ENCODE peak calls at places on chromosomes 16 and 17, in four cellular contexts. I is NCI-H1092 treated with DMSO at 0.1 percent for 48 hours; Q is PC-3; K is CD4-positive, alpha-beta memory T cell. G is an unnamed sample.

GRCh38 chr17:81204578-81204977 is 18.2 kb downstream of the CEP131 start:
- DNase-seq in I (no peak), Q (no peak), K (no peak), G (no peak)

GRCh38 chr16:57477531-57478202 is 8.6 kb downstream of the DOK4 start:
- DNase-seq in I (no peak), Q (no peak), K (no peak), G (no peak)

GRCh38 chr17:78142113-78142861 is 3.9 kb upstream of the C17orf99 start:
- DNase-seq in I (no peak), Q (peak), K (no peak), G (no peak)

GRCh38 chr17:30369995-30370394 is 8.7 kb upstream of the CPD start:
- DNase-seq in I (no peak), Q (peak), K (no peak), G (no peak)

GRCh38 chr16:71311553-71312158 is 22.5 kb upstream of the CMTR2 start:
- DNase-seq in I (peak), Q (peak), K (peak), G (peak)

GRCh38 chr16:35131429-35131828 is 1672.0 kb downstream of the TP53TG3F start:
- DNase-seq in I (no peak), Q (no peak), K (no peak), G (no peak)

GRCh38 chr17:41416478-41416877 is 7.9 kb downstream of the KRT37 start:
- DNase-seq in I (no peak), Q (no peak), K (no peak), G (no peak)

GRCh38 chr16:85515830-85516397 is 97.2 kb upstream of the GSE1 start:
- DNase-seq in I (no peak), Q (no peak), K (no peak), G (no peak)

GRCh38 chr16:85206472-85207356 is 94.4 kb upstream of the CIBAR2 start:
- DNase-seq in I (peak), Q (no peak), K (no peak), G (no peak)

GRCh38 chr17:43226393-43226792 is 2.0 kb downstream of the CCDC200 start:
- DNase-seq in I (no peak), Q (no peak), K (no peak), G (no peak)

GRCh38 chr17:48871551-48872351 is 20.8 kb upstream of the ATP5MC1 start:
- DNase-seq in I (no peak), Q (no peak), K (no peak), G (no peak)

GRCh38 chr16:19240494-19240893 is 45.0 kb upstream of the CLEC19A start:
- DNase-seq in I (no peak), Q (no peak), K (no peak), G (no peak)